ENCODE peak calls at places on chromosomes 4 and X, in nine cellular contexts. Z is mammary epithelial cell; K is astrocyte; Q is CD4-positive, alpha-beta memory T cell; O is GM23248; X is suprapubic skin; I is thoracic aorta; A is psoas muscle; G is neuronal stem cell. N is an unnamed sample. For H3K4me1 and H3K36me3, the result is how much of the 10 kb centered on the place peaks cover.

GRCh38 chr4:5730436-5730835 is 19.4 kb downstream of the EVC start:
- DNase-seq in K (no peak), G (no peak), A (no peak), Q (no peak), O (no peak), I (no peak), X (no peak), Z (no peak), N (no peak)

GRCh38 chr4:24007740-24008348 is 118.0 kb upstream of the PPARGC1A start:
- DNase-seq in O (no peak), I (no peak), A (no peak), Q (no peak), Z (no peak), K (no peak), G (no peak), X (no peak), N (no peak)

GRCh38 chrX:40012800-40013682 is 84.7 kb downstream of the BCOR start:
- DNase-seq in Q (peak), G (no peak), O (peak), X (peak), K (peak), A (peak), I (no peak), Z (peak), N (no peak)

GRCh38 chrX:148808825-148809224 is 308.4 kb downstream of the AFF2 start:
- DNase-seq in I (no peak), Q (no peak), K (no peak), Z (no peak), G (no peak), A (no peak), X (no peak), O (no peak), N (no peak)

GRCh38 chr4:27084685-27085356 is 224.2 kb downstream of the STIM2 start:
- DNase-seq in Q (no peak), A (peak), O (peak), I (no peak), K (peak), G (peak), Z (no peak), X (no peak), N (peak)

GRCh38 chr4:71460368-71460767 is 121.5 kb downstream of the SLC4A4 start:
- DNase-seq in O (no peak), I (no peak), K (no peak), Z (no peak), A (no peak), G (no peak), X (no peak), Q (no peak), N (no peak)

GRCh38 chrX:112874140-112874539 is 33.5 kb upstream of the AMOT start:
- DNase-seq in O (peak), Z (no peak), Q (no peak), X (no peak), I (no peak), G (no peak), K (no peak), A (no peak), N (no peak)

GRCh38 chrX:44299177-44299576 is 44.3 kb downstream of the EFHC2 start:
- DNase-seq in A (no peak), Q (no peak), G (no peak), K (peak), I (no peak), O (no peak), Z (no peak), X (no peak), N (no peak)

GRCh38 chr4:110049951-110050925 is 137.6 kb downstream of the EGF start:
- DNase-seq in O (peak), K (no peak), I (no peak), G (peak), A (no peak), X (no peak), Z (peak), Q (peak), N (peak)

GRCh38 chrX:148601034-148601433 is 100.6 kb downstream of the AFF2 start:
- DNase-seq in G (no peak), I (no peak), K (peak), Q (no peak), X (no peak), A (no peak), Z (peak), O (peak), N (no peak)

GRCh38 chrX:30224541-30224940 is 5.9 kb upstream of the MAGEB3 start:
- DNase-seq in I (no peak), O (no peak), X (no peak), G (no peak), Q (no peak), K (no peak), A (no peak), Z (no peak), N (no peak)

GRCh38 chr4:109298279-109299010 is 4.0 kb downstream of the COL25A1 start:
- DNase-seq in K (no peak), A (no peak), G (no peak), Q (no peak), Z (no peak), O (peak), X (no peak), I (no peak), N (no peak)

GRCh38 chr4:176872461-176872860 is 79.7 kb upstream of the VEGFC start:
- DNase-seq in Z (no peak), K (no peak), X (no peak), O (no peak), Q (no peak), I (no peak), G (no peak), A (no peak), N (no peak)

GRCh38 chr4:121252224-121252806 is 88.2 kb upstream of the TNIP3 start:
- DNase-seq in K (peak), A (peak), O (peak), Q (peak), I (no peak), X (peak), G (peak), Z (peak), N (peak)
- H3K4me1 ChIP-seq in K (under half), A (under half), O (under half), Q (under half), I (under half), X (under half), G (under half), Z (under half), N (under half)

DNA sequence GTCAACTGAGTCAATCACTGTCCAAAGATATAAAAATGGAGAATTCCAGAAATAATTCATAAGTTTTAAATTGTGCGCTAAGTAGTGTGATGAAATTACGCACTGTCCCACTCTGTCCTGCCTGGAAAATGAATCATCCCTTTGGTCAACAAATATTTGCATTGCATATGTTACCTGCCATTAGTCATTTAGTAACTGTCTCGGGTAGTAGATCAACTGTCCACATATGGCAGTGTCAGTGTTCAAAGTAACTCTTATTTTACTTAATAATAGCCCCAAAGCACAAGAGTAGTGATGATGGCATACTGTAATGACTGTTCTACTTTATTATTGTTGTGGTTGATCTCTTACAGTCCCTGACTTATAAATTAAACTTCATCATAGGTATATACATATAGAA is 3.4 kb downstream of the YTHDC1 start:
- DNase-seq in X (no peak), G (no peak), Q (no peak), O (peak), Z (peak), I (no peak), K (no peak), A (no peak), N (no peak)
- H3K4me3 ChIP-seq in X (no peak), G (no peak), Q (no peak), O (peak), Z (peak), I (peak), K (no peak), A (peak), N (no peak)

GRCh38 chr4:184705692-184706091 is 28.2 kb downstream of the CENPU start:
- DNase-seq in A (no peak), Q (peak), K (no peak), I (no peak), G (no peak), X (no peak), Z (no peak), O (no peak), N (no peak)
- H3K36me3 ChIP-seq in A (under half), Q (under half), K (under half), I (under half), G (under half), X (under half), Z (under half), O (under half), N (half or more)

DNA sequence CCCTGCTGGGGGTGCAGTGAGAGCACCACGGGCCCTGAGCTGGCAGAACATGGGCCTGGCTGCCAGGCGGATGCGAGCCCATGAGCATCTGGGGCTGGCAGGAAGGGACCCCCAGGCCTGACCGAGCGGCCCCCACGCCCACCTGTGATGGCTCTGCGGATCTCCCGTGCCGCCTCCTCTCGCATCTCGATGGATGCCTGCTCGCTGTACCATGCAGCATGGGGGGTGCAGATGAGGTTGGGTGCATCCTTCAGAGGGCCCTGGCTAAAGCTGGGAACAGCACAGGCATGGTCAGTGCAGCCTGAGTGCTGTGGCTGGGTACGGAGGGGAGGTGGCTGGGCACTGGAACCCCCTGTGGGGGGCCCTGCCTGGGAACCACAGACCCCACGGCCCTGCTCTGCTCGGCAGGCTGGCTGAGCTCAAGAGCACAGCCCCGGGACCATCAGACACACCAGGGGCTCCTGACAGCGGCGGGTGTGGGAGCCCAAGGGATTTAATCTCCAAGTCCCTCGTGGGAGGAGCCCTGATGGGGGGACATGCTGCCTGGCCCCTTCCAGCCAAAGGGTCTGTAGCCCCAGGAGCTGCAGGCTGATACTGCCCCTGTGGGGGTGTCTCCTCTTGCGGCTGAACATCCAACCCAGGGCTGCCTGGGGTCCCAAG is 35.5 kb downstream of the CTBP1 start:
- DNase-seq in O (no peak), A (no peak), X (no peak), I (no peak), G (no peak), K (no peak), Z (no peak), Q (no peak), N (no peak)
- H3K4me1 ChIP-seq in O (under half), A (under half), X (half or more), I (under half), G (under half), K (under half), Z (under half), Q (under half), N (under half)

GRCh38 chr4:1351854-1352633 is 5.0 kb downstream of the UVSSA start:
- DNase-seq in O (peak), K (peak), G (peak), X (peak), Q (peak), A (peak), Z (peak), I (peak), N (peak)

GRCh38 chr4:1354983-1355275 is 7.9 kb downstream of the UVSSA start:
- DNase-seq in O (no peak), I (no peak), X (no peak), Q (no peak), G (no peak), A (no peak), Z (no peak), K (no peak), N (no peak)

GRCh38 chr4:1355378-1355777 is 8.4 kb downstream of the UVSSA start:
- DNase-seq in A (no peak), Q (no peak), O (no peak), Z (no peak), G (no peak), X (no peak), I (no peak), K (no peak), N (no peak)

GRCh38 chr4:1354136-1354982 is 7.4 kb downstream of the UVSSA start:
- DNase-seq in O (no peak), X (no peak), G (no peak), Q (no peak), I (no peak), A (no peak), K (no peak), Z (no peak), N (no peak)

DNA sequence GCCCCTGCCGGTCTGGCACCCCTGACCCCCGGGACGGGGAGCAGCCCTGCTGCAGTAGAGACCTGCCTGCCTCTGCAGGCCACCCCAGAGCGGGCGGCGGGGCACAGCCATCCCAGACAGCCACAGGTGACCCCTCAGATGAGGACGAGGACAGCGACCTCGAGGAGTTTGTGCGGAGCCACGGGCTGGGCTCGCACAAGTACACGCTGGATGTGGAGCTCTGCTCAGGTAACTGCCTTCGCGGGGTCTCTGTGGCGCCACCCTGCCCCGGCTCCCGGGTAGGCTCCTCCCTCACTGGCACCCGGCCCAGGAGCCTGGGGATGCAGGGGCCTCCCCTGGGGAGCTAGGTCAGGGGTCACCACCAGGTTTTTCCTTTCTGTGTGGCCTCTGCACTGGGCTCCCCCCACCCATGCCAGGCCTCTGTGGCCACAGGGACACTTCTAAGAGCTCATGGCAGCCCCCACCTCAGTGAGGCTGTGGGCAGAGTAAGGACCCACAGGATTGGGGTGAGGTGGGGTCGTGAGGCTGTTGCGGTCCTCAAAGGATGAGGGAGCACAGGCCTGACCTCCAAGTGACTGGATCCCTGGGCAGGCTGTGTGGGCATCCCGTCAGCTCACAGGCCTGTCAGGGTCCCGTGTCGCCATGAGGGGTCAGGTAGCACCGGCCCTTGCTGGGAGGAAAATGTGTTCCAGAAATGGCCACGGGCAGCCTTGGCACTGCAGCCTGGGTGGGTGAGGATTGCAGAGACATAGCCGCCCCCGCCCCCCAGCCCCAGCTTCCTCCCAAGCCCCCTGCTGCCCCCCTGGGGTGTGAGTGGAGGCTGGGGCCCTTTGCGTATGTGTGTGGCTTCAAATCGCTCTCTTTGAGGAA is 6.4 kb downstream of the UVSSA start:
- DNase-seq in Q (no peak), A (no peak), Z (no peak), O (no peak), G (no peak), I (no peak), K (no peak), X (no peak), N (no peak)
- H3K4me3 ChIP-seq in Q (no peak), A (no peak), Z (no peak), O (no peak), G (no peak), I (no peak), K (no peak), X (no peak), N (no peak)

DNA sequence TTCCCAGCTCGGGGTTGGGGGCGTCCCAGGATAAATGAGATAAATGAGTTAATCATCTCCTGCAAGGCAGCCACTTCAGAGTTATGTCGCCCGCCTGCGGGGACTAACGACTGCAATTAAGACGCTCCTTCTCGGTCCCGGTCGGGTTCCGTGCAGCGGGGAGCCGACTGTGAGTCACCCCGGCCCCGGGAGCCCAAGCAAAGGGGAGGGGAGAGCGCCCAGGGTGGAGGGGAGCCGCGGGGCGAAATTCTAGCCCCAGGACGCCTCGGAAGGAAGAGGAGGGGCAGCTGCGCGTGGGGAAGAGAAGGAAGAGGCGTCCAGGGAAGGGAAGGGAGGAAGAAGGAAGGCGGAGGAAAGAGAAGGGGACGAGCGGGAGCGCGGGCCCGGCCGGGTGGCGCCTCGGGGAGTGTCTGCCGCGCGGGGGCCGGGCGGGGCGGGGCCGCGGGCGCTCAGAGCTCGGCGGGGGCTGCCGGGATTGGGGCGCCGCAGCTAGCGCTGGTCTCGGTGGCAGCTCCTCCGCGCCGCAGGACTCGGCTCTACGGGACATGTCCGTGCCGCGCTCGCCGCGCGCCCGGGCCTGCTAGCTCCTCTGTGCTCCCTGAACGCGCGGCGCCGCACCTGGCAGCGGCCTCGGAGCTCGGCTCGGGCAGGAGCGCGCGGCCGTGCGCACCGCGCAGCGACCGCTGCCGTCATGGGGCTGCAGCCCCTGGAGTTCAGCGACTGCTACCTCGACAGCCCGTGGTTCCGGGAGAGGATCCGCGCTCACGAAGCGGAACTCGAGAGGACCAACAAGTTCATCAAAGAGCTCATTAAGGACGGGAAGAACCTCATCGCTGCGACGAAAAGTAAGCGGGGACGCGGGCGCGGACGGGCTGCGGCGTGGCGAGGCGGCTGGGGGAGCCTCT is at the start of gene ARHGAP10:
- DNase-seq in O (peak), Q (peak), K (peak), G (peak), A (peak), Z (peak), X (peak), I (peak), N (peak)
- H3K36me3 ChIP-seq in O (under half), Q (under half), K (under half), G (under half), A (under half), Z (under half), X (under half), I (under half), N (under half)

DNA sequence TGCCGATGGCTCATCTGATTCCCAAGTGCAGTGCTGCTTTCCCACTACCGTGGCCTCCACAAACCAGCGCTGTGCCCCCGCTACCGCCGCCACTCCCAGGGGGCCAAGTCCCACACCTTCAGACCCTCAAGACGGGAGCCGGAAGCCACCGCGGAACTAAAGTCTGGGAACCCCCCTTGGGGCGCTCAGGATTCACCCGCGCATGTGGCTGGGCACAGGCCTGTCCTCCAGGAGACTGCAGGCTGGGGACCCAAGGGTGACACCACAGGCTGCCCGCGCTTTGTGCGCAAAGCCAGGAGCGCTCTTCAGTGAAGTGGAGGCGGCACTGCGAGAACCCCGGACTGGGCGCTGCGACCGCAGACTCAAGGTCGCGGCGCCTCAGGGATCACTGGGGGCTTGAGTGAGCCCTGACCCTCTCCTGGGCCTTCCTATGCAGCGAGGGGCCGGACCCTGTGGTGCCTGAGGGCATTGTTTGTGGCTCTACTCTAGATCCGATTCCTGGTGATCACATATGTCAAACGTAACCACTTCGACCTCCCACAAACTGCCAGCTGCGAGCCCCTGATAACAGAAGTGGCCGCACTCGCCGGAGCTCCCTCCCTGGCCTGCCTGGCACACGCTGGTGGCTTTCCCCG is 20.4 kb upstream of the TBC1D14 start:
- DNase-seq in Z (no peak), O (no peak), X (no peak), G (no peak), A (no peak), I (no peak), K (no peak), Q (no peak), N (no peak)
- H3K4me1 ChIP-seq in Z (under half), O (under half), X (under half), G (under half), A (under half), I (under half), K (under half), Q (under half), N (under half)

GRCh38 chrX:141903400-141904155 is at the start of gene MAGEC1:
- DNase-seq in G (no peak), O (no peak), Q (no peak), X (no peak), Z (no peak), K (no peak), I (no peak), A (no peak), N (no peak)

GRCh38 chrX:141902366-141902765 is 1.3 kb upstream of the MAGEC1 start:
- DNase-seq in A (no peak), I (no peak), Z (no peak), Q (no peak), G (no peak), X (no peak), K (no peak), O (no peak), N (no peak)

GRCh38 chrX:141904262-141904661 is 568 bp downstream of the MAGEC1 start:
- DNase-seq in A (no peak), O (no peak), Z (no peak), X (no peak), Q (no peak), K (no peak), I (no peak), G (no peak), N (no peak)
- H3K4me3 ChIP-seq in A (no peak), O (no peak), Z (no peak), X (no peak), Q (no peak), K (no peak), I (no peak), G (no peak), N (no peak)

N was measured in BE2C.